ENCODE peak calls at places on chromosomes 6 and 20, in seven cellular contexts. S, R, A, I, Y, Z and F are unnamed samples.

GRCh38 chr6:132304891-132305305 is 96.4 kb downstream of the MOXD1 start:
- DNase-seq in S (no peak), R (no peak), A (no peak), I (no peak), Y (no peak), Z (no peak), F (no peak)

GRCh38 chr6:354631-355280 is 36.8 kb upstream of the IRF4 start:
- DNase-seq in S (no peak), R (no peak), A (no peak), I (no peak), Y (no peak), Z (no peak), F (no peak)

GRCh38 chr6:149153100-149153499 is 164.4 kb upstream of the TAB2 start:
- DNase-seq in S (no peak), R (no peak), A (no peak), I (no peak), Y (no peak), Z (no peak), F (no peak)

GRCh38 chr6:157798851-157799250 is 24.2 kb upstream of the SNX9 start:
- DNase-seq in S (no peak), R (no peak), A (no peak), I (peak), Y (no peak), Z (no peak), F (no peak)

GRCh38 chr20:50305636-50306477 is 115.2 kb downstream of the CEBPB start:
- DNase-seq in S (no peak), R (no peak), A (peak), I (no peak), Y (no peak), Z (no peak), F (no peak)

GRCh38 chr6:8982659-8983058 is 547.3 kb upstream of the SLC35B3 start:
- DNase-seq in S (no peak), R (no peak), A (no peak), I (no peak), Y (no peak), Z (no peak), F (no peak)

GRCh38 chr6:414447-414846 is 22.9 kb downstream of the IRF4 start:
- DNase-seq in S (no peak), R (no peak), A (no peak), I (no peak), Y (no peak), Z (no peak), F (no peak)

GRCh38 chr6:127204278-127204677 is 62.4 kb upstream of the RNF146 start:
- DNase-seq in S (no peak), R (no peak), A (no peak), I (no peak), Y (no peak), Z (no peak), F (no peak)

GRCh38 chr20:49870261-49870660 is 45.1 kb downstream of the SPATA2 start:
- DNase-seq in S (no peak), R (no peak), A (no peak), I (no peak), Y (no peak), Z (no peak), F (no peak)

GRCh38 chr6:34512738-34513115 is 43.4 kb downstream of the SPDEF start:
- DNase-seq in S (no peak), R (no peak), A (no peak), I (no peak), Y (no peak), Z (no peak), F (no peak)

GRCh38 chr6:5728726-5729434 is 277.8 kb downstream of the NRN1 start:
- DNase-seq in S (no peak), R (no peak), A (peak), I (no peak), Y (no peak), Z (no peak), F (peak)

GRCh38 chr20:36538026-36538764 is 3.1 kb upstream of the MYL9 start:
- DNase-seq in S (no peak), R (no peak), A (no peak), I (no peak), Y (no peak), Z (no peak), F (no peak)

GRCh38 chr6:31397901-31398300 is 5.5 kb upstream of the MICA start:
- DNase-seq in S (no peak), R (no peak), A (peak), I (no peak), Y (no peak), Z (no peak), F (no peak)

GRCh38 chr6:6892706-6893601 is 214.8 kb upstream of the RREB1 start:
- DNase-seq in S (no peak), R (no peak), A (no peak), I (no peak), Y (no peak), Z (no peak), F (no peak)

GRCh38 chr20:5806457-5807263 is 56.5 kb downstream of the SHLD1 start:
- DNase-seq in S (no peak), R (peak), A (no peak), I (peak), Y (no peak), Z (no peak), F (no peak)

GRCh38 chr6:1497593-1498105 is 108.3 kb downstream of the FOXF2 start:
- DNase-seq in S (no peak), R (peak), A (peak), I (no peak), Y (no peak), Z (no peak), F (no peak)

GRCh38 chr20:54203281-54203680 is 4.6 kb upstream of the PFDN4 start:
- DNase-seq in S (no peak), R (no peak), A (no peak), I (no peak), Y (no peak), Z (no peak), F (no peak)

GRCh38 chr6:108152446-108152845 is 13.4 kb upstream of the NR2E1 start:
- DNase-seq in S (no peak), R (no peak), A (no peak), I (no peak), Y (no peak), Z (no peak), F (no peak)

GRCh38 chr6:24520929-24521546 is 26.3 kb downstream of the ALDH5A1 start:
- DNase-seq in S (peak), R (peak), A (peak), I (peak), Y (peak), Z (no peak), F (peak)

GRCh38 chr20:13683833-13684232 is 45.1 kb upstream of the TASP1 start:
- DNase-seq in S (no peak), R (no peak), A (no peak), I (no peak), Y (no peak), Z (no peak), F (no peak)